ENCODE peak calls at places on chromosomes 4 and X, in six cellular contexts. M is suprapubic skin, X is sigmoid colon, U is esophagus muscularis mucosa, Q is HL-60, D is stomach. A is an unnamed sample.
A peak's percentile ranks its signal among the peaks of the same experiment; 100 is the strongest.

GRCh38 chr4:163280703-163281519 is 51.5 kb downstream of the NPY1R start:
- DNase-seq in M (no peak), U (no peak), Q (no peak), X (no peak), D (no peak), A (no peak)

GRCh38 chr4:54230479-54231418 is 1.7 kb downstream of the PDGFRA start:
- DNase-seq in M (peak; percentile 86), U (no peak), D (no peak), X (peak; percentile 81), Q (no peak), A (peak; percentile 45)

GRCh38 chrX:34884693-34885277 is 57.8 kb upstream of the FAM47B start:
- DNase-seq in X (no peak), Q (peak; percentile 6), D (no peak), M (no peak), U (no peak), A (no peak)

GRCh38 chr4:28167411-28167810 is 1306.8 kb downstream of the STIM2 start:
- DNase-seq in M (no peak), X (no peak), U (no peak), Q (no peak), D (peak; percentile 44), A (no peak)

GRCh38 chr4:70533211-70533610 is 14.8 kb downstream of the AMTN start:
- DNase-seq in Q (no peak), X (no peak), D (no peak), M (no peak), U (no peak), A (no peak)

GRCh38 chrX:23694606-23695005 is 27.3 kb downstream of the PRDX4 start:
- DNase-seq in U (no peak), D (peak; percentile 64), Q (no peak), X (peak; percentile 82), M (no peak), A (no peak)

GRCh38 chrX:153245288-153245731 is 66.2 kb downstream of the MAGEA1 start:
- DNase-seq in M (no peak), D (no peak), Q (no peak), X (no peak), U (no peak), A (no peak)

GRCh38 chr4:5638976-5639375 is 69.4 kb downstream of the EVC2 start:
- DNase-seq in M (no peak), X (no peak), D (no peak), U (no peak), Q (no peak), A (no peak)

GRCh38 chrX:103656623-103657022 is 27.8 kb downstream of the TCEAL1 start:
- DNase-seq in U (no peak), M (no peak), D (no peak), X (no peak), Q (no peak), A (no peak)

GRCh38 chr4:83011779-83012630 is 1.4 kb upstream of the LIN54 start:
- DNase-seq in X (peak; percentile 71), D (peak; percentile 51), M (no peak), U (no peak), Q (no peak), A (peak; percentile 63)

GRCh38 chr4:3865986-3866812 is 100.0 kb downstream of the ADRA2C start:
- DNase-seq in D (no peak), Q (no peak), U (no peak), X (peak; percentile 40), M (peak; percentile 74), A (peak; percentile 51)

GRCh38 chr4:111016416-111016815 is 393.5 kb upstream of the PITX2 start:
- DNase-seq in Q (no peak), D (no peak), M (no peak), X (no peak), U (no peak), A (no peak)

GRCh38 chrX:70554081-70554480 is 109.4 kb downstream of the DLG3 start:
- DNase-seq in M (no peak), X (no peak), D (no peak), Q (no peak), U (no peak), A (no peak)

GRCh38 chrX:8289523-8289922 is 118.5 kb upstream of the VCX2 start:
- DNase-seq in U (no peak), D (no peak), X (no peak), M (no peak), Q (no peak), A (no peak)

GRCh38 chr4:82891728-82892466 is 944 bp upstream of the SEC31A start:
- DNase-seq in D (no peak), M (no peak), Q (no peak), X (no peak), U (no peak), A (no peak)

GRCh38 chrX:19709812-19710518 is 177.4 kb downstream of the SH3KBP1 start:
- DNase-seq in M (no peak), X (no peak), Q (no peak), U (no peak), D (no peak), A (no peak)

GRCh38 chr4:123114084-123114914 is 191.9 kb upstream of the NUDT6 start:
- DNase-seq in M (no peak), Q (no peak), U (no peak), D (no peak), X (no peak), A (no peak)

GRCh38 chr4:84804126-84804525 is 162.4 kb downstream of the WDFY3 start:
- DNase-seq in X (no peak), D (no peak), Q (no peak), M (no peak), U (no peak), A (no peak)

GRCh38 chrX:54923376-54923775 is 2.8 kb downstream of the TRO start:
- DNase-seq in D (no peak), Q (no peak), M (no peak), U (no peak), X (no peak), A (no peak)

GRCh38 chr4:139245590-139245989 is 34.4 kb downstream of the MGARP start:
- DNase-seq in U (no peak), M (no peak), Q (no peak), X (no peak), D (no peak), A (no peak)

GRCh38 chr4:165207431-165208321 is at the start of gene KLHL2:
- DNase-seq in D (peak; percentile 86), X (peak; percentile 88), U (no peak), M (peak; percentile 85), Q (peak; percentile 38), A (peak; percentile 74)

GRCh38 chr4:26235500-26235899 is 85.3 kb upstream of the RBPJ start:
- DNase-seq in M (no peak), X (peak; percentile 83), Q (no peak), D (peak; percentile 33), U (no peak), A (no peak)

GRCh38 chr4:140099993-140100392 is 54.0 kb downstream of the MAML3 start:
- DNase-seq in M (peak; percentile 79), D (no peak), X (peak; percentile 76), Q (no peak), U (peak; percentile 92), A (no peak)

GRCh38 chrX:10021461-10022272 is 54.5 kb downstream of the CLDN34 start:
- DNase-seq in Q (no peak), U (no peak), M (no peak), X (peak; percentile 37), D (no peak), A (no peak)

DNA sequence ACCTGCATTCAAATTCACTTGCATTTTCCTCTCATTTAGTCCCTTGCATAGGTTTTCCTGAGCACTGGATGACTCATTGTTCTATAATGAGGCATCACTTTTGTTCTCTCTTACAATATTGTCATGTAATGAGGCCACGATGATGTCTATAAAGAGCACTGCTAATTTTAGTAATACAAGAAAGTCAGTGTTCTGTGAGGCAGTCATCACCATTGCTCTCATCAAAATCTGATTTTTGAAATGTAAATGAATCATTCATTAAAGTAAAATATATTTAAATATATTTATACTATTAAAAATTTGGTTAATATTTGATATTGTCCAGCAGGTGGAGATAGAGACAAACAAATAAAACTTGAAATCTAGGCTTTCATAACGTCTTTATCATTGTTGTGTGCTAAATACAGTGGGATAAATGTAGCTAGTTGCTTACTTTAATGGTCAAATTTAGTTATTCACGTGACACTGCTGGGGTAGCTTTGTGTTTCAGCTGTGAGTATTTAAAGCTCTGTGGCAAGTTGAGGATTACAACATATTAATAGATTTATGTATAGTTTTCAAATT is 15.4 kb downstream of the HMGB2 start:
- DNase-seq in D (no peak), X (no peak), Q (no peak), U (no peak), M (no peak), A (no peak)
- TF ChIP-seq CTCF in D (peak; percentile 47), X (peak; percentile 37), Q (no peak), U (peak; percentile 48), M (peak; percentile 21), A (peak; percentile 27)

GRCh38 chrX:48511561-48511960 is 2.8 kb downstream of the PORCN start:
- DNase-seq in X (no peak), Q (no peak), M (no peak), U (no peak), D (no peak), A (no peak)

GRCh38 chrX:48507246-48507645 is 1.5 kb upstream of the PORCN start:
- DNase-seq in X (no peak), M (no peak), D (no peak), Q (no peak), U (no peak), A (no peak)

GRCh38 chrX:48509619-48510018 is 827 bp downstream of the PORCN start:
- DNase-seq in Q (no peak), M (no peak), X (no peak), U (no peak), D (no peak), A (no peak)

GRCh38 chrX:48509245-48509590 is 426 bp downstream of the PORCN start:
- DNase-seq in U (no peak), D (no peak), M (no peak), X (no peak), Q (no peak), A (no peak)

GRCh38 chrX:48508400-48509244 is at the start of gene PORCN:
- DNase-seq in U (peak; percentile 92), X (peak; percentile 91), D (peak; percentile 84), M (peak; percentile 91), Q (no peak), A (peak; percentile 78)
- TF ChIP-seq POLR2AphosphoS5 in U (peak; percentile 79), X (peak; percentile 80), D (peak; percentile 63), M (no peak), Q (peak; percentile 35), A (no peak)

GRCh38 chrX:132071260-132071659 is 48.2 kb downstream of the STK26 start:
- DNase-seq in M (no peak), X (no peak), U (no peak), D (no peak), Q (no peak), A (no peak)
- TF ChIP-seq CTCF in M (no peak), X (no peak), U (peak; percentile 16), D (peak; percentile 18), Q (no peak), A (no peak)

GRCh38 chr4:36327400-36327799 is 46.0 kb downstream of the DTHD1 start:
- DNase-seq in M (no peak), Q (no peak), D (no peak), X (no peak), U (no peak), A (no peak)

GRCh38 chr4:36333303-36333877 is 52.0 kb downstream of the DTHD1 start:
- DNase-seq in M (no peak), Q (no peak), D (no peak), U (no peak), X (no peak), A (no peak)

GRCh38 chr4:36332782-36333131 is 51.3 kb downstream of the DTHD1 start:
- DNase-seq in Q (no peak), M (no peak), X (no peak), D (no peak), U (no peak), A (no peak)

GRCh38 chr4:36328130-36328529 is 46.7 kb downstream of the DTHD1 start:
- DNase-seq in X (no peak), M (no peak), U (no peak), D (no peak), Q (no peak), A (no peak)

GRCh38 chr4:36332023-36332781 is 50.8 kb downstream of the DTHD1 start:
- DNase-seq in U (no peak), Q (no peak), D (no peak), M (no peak), X (no peak), A (no peak)
- TF ChIP-seq POLR2AphosphoS5 in U (no peak), Q (no peak), D (no peak), M (no peak), X (no peak), A (no peak)

A was measured in breast epithelium.